ENCODE peak calls at places on chromosomes 13 and 19, in eight cellular contexts. One of them, this sample, is unnamed.

GRCh38 chr19:18204394-18205179 is 745 bp upstream of the RAB3A start:
- DNase-seq in Calu3: peak
- DNase-seq in B cell: no peak
- DNase-seq in stimulated activated CD4-positive, alpha-beta T cell treated with anti-CD3 and anti-CD28 coated beads, TNF-alpha, amount 100 ng/mL, for 1 hour: no peak
- DNase-seq in naive thymus-derived CD8-positive, alpha-beta T cell: no peak
- DNase-seq in ELR: no peak
- DNase-seq in activated CD4-positive, alpha-beta memory T cell treated with anti-CD3 and anti-CD28 coated beads, Interleukin-2, amount 10 ng/mL, durations not matched to agents 7 days and 5 days: no peak
- DNase-seq in LHCN-M2: no peak
- DNase-seq in this sample: no peak

GRCh38 chr19:19820774-19821315 is 705 bp downstream of the ZNF506 start:
- DNase-seq in B cell: no peak
- DNase-seq in LHCN-M2: no peak
- DNase-seq in ELR: no peak
- DNase-seq in Calu3: no peak
- DNase-seq in activated CD4-positive, alpha-beta memory T cell treated with anti-CD3 and anti-CD28 coated beads, Interleukin-2, amount 10 ng/mL, durations not matched to agents 7 days and 5 days: no peak
- DNase-seq in stimulated activated CD4-positive, alpha-beta T cell treated with anti-CD3 and anti-CD28 coated beads, TNF-alpha, amount 100 ng/mL, for 1 hour: no peak
- DNase-seq in naive thymus-derived CD8-positive, alpha-beta T cell: no peak
- DNase-seq in this sample: peak

GRCh38 chr13:97549201-97549600 is 115.2 kb downstream of the RAP2A start:
- DNase-seq in activated CD4-positive, alpha-beta memory T cell treated with anti-CD3 and anti-CD28 coated beads, Interleukin-2, amount 10 ng/mL, durations not matched to agents 7 days and 5 days: no peak
- DNase-seq in ELR: no peak
- DNase-seq in LHCN-M2: no peak
- DNase-seq in B cell: no peak
- DNase-seq in Calu3: no peak
- DNase-seq in stimulated activated CD4-positive, alpha-beta T cell treated with anti-CD3 and anti-CD28 coated beads, TNF-alpha, amount 100 ng/mL, for 1 hour: no peak
- DNase-seq in naive thymus-derived CD8-positive, alpha-beta T cell: no peak
- DNase-seq in this sample: no peak

GRCh38 chr13:24038846-24039330 is 121.6 kb upstream of the SPATA13 start:
- DNase-seq in Calu3: peak
- DNase-seq in LHCN-M2: peak
- DNase-seq in activated CD4-positive, alpha-beta memory T cell treated with anti-CD3 and anti-CD28 coated beads, Interleukin-2, amount 10 ng/mL, durations not matched to agents 7 days and 5 days: no peak
- DNase-seq in naive thymus-derived CD8-positive, alpha-beta T cell: no peak
- DNase-seq in B cell: no peak
- DNase-seq in ELR: peak
- DNase-seq in stimulated activated CD4-positive, alpha-beta T cell treated with anti-CD3 and anti-CD28 coated beads, TNF-alpha, amount 100 ng/mL, for 1 hour: no peak
- DNase-seq in this sample: no peak

GRCh38 chr13:98537306-98537705 is 39.6 kb downstream of the STK24 start:
- DNase-seq in activated CD4-positive, alpha-beta memory T cell treated with anti-CD3 and anti-CD28 coated beads, Interleukin-2, amount 10 ng/mL, durations not matched to agents 7 days and 5 days: no peak
- DNase-seq in ELR: no peak
- DNase-seq in B cell: no peak
- DNase-seq in stimulated activated CD4-positive, alpha-beta T cell treated with anti-CD3 and anti-CD28 coated beads, TNF-alpha, amount 100 ng/mL, for 1 hour: no peak
- DNase-seq in naive thymus-derived CD8-positive, alpha-beta T cell: no peak
- DNase-seq in LHCN-M2: no peak
- DNase-seq in Calu3: no peak
- DNase-seq in this sample: no peak

GRCh38 chr13:43046259-43046658 is 22.9 kb downstream of the DNAJC15 start:
- DNase-seq in ELR: no peak
- DNase-seq in naive thymus-derived CD8-positive, alpha-beta T cell: no peak
- DNase-seq in activated CD4-positive, alpha-beta memory T cell treated with anti-CD3 and anti-CD28 coated beads, Interleukin-2, amount 10 ng/mL, durations not matched to agents 7 days and 5 days: no peak
- DNase-seq in stimulated activated CD4-positive, alpha-beta T cell treated with anti-CD3 and anti-CD28 coated beads, TNF-alpha, amount 100 ng/mL, for 1 hour: no peak
- DNase-seq in Calu3: no peak
- DNase-seq in B cell: no peak
- DNase-seq in LHCN-M2: no peak
- DNase-seq in this sample: no peak

GRCh38 chr19:30371157-30371845 is 883 bp upstream of the ZNF536 start:
- DNase-seq in B cell: no peak
- DNase-seq in LHCN-M2: no peak
- DNase-seq in naive thymus-derived CD8-positive, alpha-beta T cell: no peak
- DNase-seq in stimulated activated CD4-positive, alpha-beta T cell treated with anti-CD3 and anti-CD28 coated beads, TNF-alpha, amount 100 ng/mL, for 1 hour: no peak
- DNase-seq in activated CD4-positive, alpha-beta memory T cell treated with anti-CD3 and anti-CD28 coated beads, Interleukin-2, amount 10 ng/mL, durations not matched to agents 7 days and 5 days: no peak
- DNase-seq in ELR: no peak
- DNase-seq in Calu3: no peak
- DNase-seq in this sample: no peak

GRCh38 chr19:40530091-40530901 is 46.4 kb upstream of the SHKBP1 start:
- DNase-seq in Calu3: peak
- DNase-seq in LHCN-M2: no peak
- DNase-seq in B cell: no peak
- DNase-seq in naive thymus-derived CD8-positive, alpha-beta T cell: peak
- DNase-seq in ELR: no peak
- DNase-seq in stimulated activated CD4-positive, alpha-beta T cell treated with anti-CD3 and anti-CD28 coated beads, TNF-alpha, amount 100 ng/mL, for 1 hour: no peak
- DNase-seq in activated CD4-positive, alpha-beta memory T cell treated with anti-CD3 and anti-CD28 coated beads, Interleukin-2, amount 10 ng/mL, durations not matched to agents 7 days and 5 days: peak
- DNase-seq in this sample: peak

GRCh38 chr19:7903244-7904073 is at the start of gene MAP2K7:
- DNase-seq in B cell: peak
- DNase-seq in LHCN-M2: peak
- DNase-seq in naive thymus-derived CD8-positive, alpha-beta T cell: peak
- DNase-seq in Calu3: peak
- DNase-seq in stimulated activated CD4-positive, alpha-beta T cell treated with anti-CD3 and anti-CD28 coated beads, TNF-alpha, amount 100 ng/mL, for 1 hour: peak
- DNase-seq in activated CD4-positive, alpha-beta memory T cell treated with anti-CD3 and anti-CD28 coated beads, Interleukin-2, amount 10 ng/mL, durations not matched to agents 7 days and 5 days: peak
- DNase-seq in ELR: peak
- DNase-seq in this sample: peak

GRCh38 chr19:32407004-32407992 is 1.7 kb downstream of the DPY19L3 start:
- DNase-seq in LHCN-M2: peak
- DNase-seq in B cell: no peak
- DNase-seq in naive thymus-derived CD8-positive, alpha-beta T cell: no peak
- DNase-seq in Calu3: no peak
- DNase-seq in stimulated activated CD4-positive, alpha-beta T cell treated with anti-CD3 and anti-CD28 coated beads, TNF-alpha, amount 100 ng/mL, for 1 hour: no peak
- DNase-seq in activated CD4-positive, alpha-beta memory T cell treated with anti-CD3 and anti-CD28 coated beads, Interleukin-2, amount 10 ng/mL, durations not matched to agents 7 days and 5 days: no peak
- DNase-seq in ELR: peak
- DNase-seq in this sample: no peak

GRCh38 chr19:41263042-41263849 is 926 bp upstream of the HNRNPUL1 start:
- DNase-seq in LHCN-M2: peak
- DNase-seq in Calu3: peak
- DNase-seq in stimulated activated CD4-positive, alpha-beta T cell treated with anti-CD3 and anti-CD28 coated beads, TNF-alpha, amount 100 ng/mL, for 1 hour: peak
- DNase-seq in B cell: peak
- DNase-seq in activated CD4-positive, alpha-beta memory T cell treated with anti-CD3 and anti-CD28 coated beads, Interleukin-2, amount 10 ng/mL, durations not matched to agents 7 days and 5 days: peak
- DNase-seq in naive thymus-derived CD8-positive, alpha-beta T cell: peak
- DNase-seq in ELR: peak
- DNase-seq in this sample: peak

GRCh38 chr19:19170053-19170945 is at the start of gene MEF2B:
- DNase-seq in B cell: peak
- DNase-seq in ELR: peak
- DNase-seq in Calu3: peak
- DNase-seq in naive thymus-derived CD8-positive, alpha-beta T cell: peak
- DNase-seq in LHCN-M2: no peak
- DNase-seq in stimulated activated CD4-positive, alpha-beta T cell treated with anti-CD3 and anti-CD28 coated beads, TNF-alpha, amount 100 ng/mL, for 1 hour: peak
- DNase-seq in activated CD4-positive, alpha-beta memory T cell treated with anti-CD3 and anti-CD28 coated beads, Interleukin-2, amount 10 ng/mL, durations not matched to agents 7 days and 5 days: peak
- DNase-seq in this sample: peak

GRCh38 chr13:100544866-100545683 is 43.5 kb downstream of the GGACT start:
- DNase-seq in LHCN-M2: no peak
- DNase-seq in naive thymus-derived CD8-positive, alpha-beta T cell: no peak
- DNase-seq in ELR: no peak
- DNase-seq in stimulated activated CD4-positive, alpha-beta T cell treated with anti-CD3 and anti-CD28 coated beads, TNF-alpha, amount 100 ng/mL, for 1 hour: no peak
- DNase-seq in Calu3: no peak
- DNase-seq in activated CD4-positive, alpha-beta memory T cell treated with anti-CD3 and anti-CD28 coated beads, Interleukin-2, amount 10 ng/mL, durations not matched to agents 7 days and 5 days: no peak
- DNase-seq in B cell: no peak
- DNase-seq in this sample: no peak

This sample was measured in RPMI8226.